ENCODE peak calls at places on chromosome 9, in five cellular contexts. Y, B, K, G and R are unnamed samples. For H3K36me3, the result is how much of the 10 kb centered on the place peaks cover.

GRCh38 chr9:125601986-125602385 is 105.0 kb downstream of the MAPKAP1 start:
- DNase-seq in K (no peak), B (no peak), Y (no peak), G (no peak), R (no peak)

GRCh38 chr9:116101516-116101915 is 52.1 kb upstream of the PAPPA start:
- DNase-seq in G (no peak), Y (peak), K (no peak), B (no peak), R (no peak)

GRCh38 chr9:76153902-76154629 is 240.2 kb downstream of the RFK start:
- DNase-seq in B (no peak), K (no peak), Y (no peak), G (no peak), R (no peak)

GRCh38 chr9:8666060-8666459 is 866.5 kb upstream of the DMAC1 start:
- DNase-seq in K (no peak), B (no peak), G (no peak), Y (no peak), R (no peak)

GRCh38 chr9:36987891-36988290 is 46.2 kb downstream of the PAX5 start:
- DNase-seq in Y (peak), B (no peak), K (no peak), G (no peak), R (peak)

GRCh38 chr9:116789097-116789496 is 102.0 kb downstream of the TRIM32 start:
- DNase-seq in B (no peak), K (no peak), G (no peak), Y (no peak), R (no peak)

GRCh38 chr9:16150501-16150900 is 597.7 kb downstream of the CCDC171 start:
- DNase-seq in G (no peak), B (no peak), K (no peak), Y (no peak), R (no peak)

GRCh38 chr9:102986425-102986824 is 8.7 kb upstream of the CYLC2 start:
- DNase-seq in G (no peak), Y (no peak), B (no peak), K (no peak), R (no peak)

GRCh38 chr9:108486791-108487190 is 369.0 kb downstream of the ACTL7B start:
- DNase-seq in G (no peak), K (no peak), B (no peak), Y (no peak), R (no peak)

GRCh38 chr9:107237873-107238272 is 45.2 kb upstream of the RAD23B start:
- DNase-seq in G (no peak), B (no peak), Y (no peak), K (no peak), R (no peak)

GRCh38 chr9:99889120-99889519 is 17.3 kb upstream of the STX17 start:
- DNase-seq in G (no peak), B (no peak), Y (no peak), K (no peak), R (no peak)

GRCh38 chr9:113695901-113696300 is 180.2 kb upstream of the ZNF618 start:
- DNase-seq in G (no peak), Y (no peak), B (no peak), K (no peak), R (no peak)

GRCh38 chr9:107749787-107750444 is 260.3 kb upstream of the KLF4 start:
- DNase-seq in Y (peak), G (peak), K (no peak), B (peak), R (peak)

GRCh38 chr9:132531187-132531586 is 51.2 kb upstream of the BARHL1 start:
- DNase-seq in B (no peak), G (no peak), K (no peak), Y (no peak), R (no peak)

GRCh38 chr9:18786936-18787658 is 245.9 kb downstream of the SAXO1 start:
- DNase-seq in K (no peak), B (no peak), G (no peak), Y (peak), R (peak)

GRCh38 chr9:83384214-83384613 is 154.0 kb downstream of the FRMD3 start:
- DNase-seq in Y (no peak), G (no peak), K (no peak), B (no peak), R (no peak)

GRCh38 chr9:104927216-104927911 is 591 bp downstream of the ABCA1 start:
- DNase-seq in K (peak), G (no peak), Y (peak), B (peak), R (peak)

GRCh38 chr9:129597355-129598088 is 23.4 kb downstream of the C9orf50 start:
- DNase-seq in Y (peak), K (peak), B (peak), G (no peak), R (peak)

GRCh38 chr9:126443144-126443543 is 116.5 kb downstream of the MVB12B start:
- DNase-seq in K (no peak), G (no peak), Y (no peak), B (no peak), R (no peak)

GRCh38 chr9:5561828-5562488 is 51.6 kb downstream of the PDCD1LG2 start:
- DNase-seq in K (no peak), B (no peak), Y (no peak), G (no peak), R (no peak)

GRCh38 chr9:107685901-107686300 is 196.3 kb upstream of the KLF4 start:
- DNase-seq in Y (no peak), G (no peak), K (no peak), B (no peak), R (no peak)

GRCh38 chr9:127776195-127776918 is 2.1 kb downstream of the SH2D3C start:
- DNase-seq in G (no peak), K (no peak), Y (no peak), B (no peak), R (no peak)

GRCh38 chr9:95813923-95814322 is 61.6 kb upstream of the ERCC6L2 start:
- DNase-seq in K (no peak), Y (no peak), G (no peak), B (no peak), R (no peak)

GRCh38 chr9:124045076-124045829 is 33.7 kb downstream of the LHX2 start:
- DNase-seq in B (peak), Y (peak), G (no peak), K (no peak), R (peak)

GRCh38 chr9:135065151-135065550 is 22.3 kb upstream of the OLFM1 start:
- DNase-seq in G (no peak), Y (no peak), B (no peak), K (no peak), R (no peak)

GRCh38 chr9:128033609-128034008 is 33.5 kb downstream of the NAIF1 start:
- DNase-seq in G (no peak), K (no peak), B (no peak), Y (no peak), R (no peak)

GRCh38 chr9:120655005-120655622 is 59.2 kb downstream of the MEGF9 start:
- DNase-seq in Y (peak), K (no peak), G (no peak), B (no peak), R (peak)

GRCh38 chr9:114387678-114388431 is at the start of gene AKNA:
- DNase-seq in B (peak), G (peak), Y (peak), K (peak), R (peak)

GRCh38 chr9:127744407-127745110 is 9.5 kb upstream of the TOR2A start:
- DNase-seq in G (no peak), B (no peak), Y (no peak), K (no peak), R (no peak)

GRCh38 chr9:87187656-87188055 is 240.3 kb upstream of the GAS1 start:
- DNase-seq in Y (no peak), K (no peak), G (no peak), B (no peak), R (no peak)
- H3K36me3 ChIP-seq in Y (under half), K (under half), G (under half), B (under half), R (under half)

GRCh38 chr9:121769939-121770338 is 118.5 kb downstream of the DAB2IP start:
- DNase-seq in Y (no peak), K (no peak), B (peak), G (no peak), R (no peak)
- H3K36me3 ChIP-seq in Y (half or more), K (half or more), B (under half), G (half or more), R (under half)

DNA sequence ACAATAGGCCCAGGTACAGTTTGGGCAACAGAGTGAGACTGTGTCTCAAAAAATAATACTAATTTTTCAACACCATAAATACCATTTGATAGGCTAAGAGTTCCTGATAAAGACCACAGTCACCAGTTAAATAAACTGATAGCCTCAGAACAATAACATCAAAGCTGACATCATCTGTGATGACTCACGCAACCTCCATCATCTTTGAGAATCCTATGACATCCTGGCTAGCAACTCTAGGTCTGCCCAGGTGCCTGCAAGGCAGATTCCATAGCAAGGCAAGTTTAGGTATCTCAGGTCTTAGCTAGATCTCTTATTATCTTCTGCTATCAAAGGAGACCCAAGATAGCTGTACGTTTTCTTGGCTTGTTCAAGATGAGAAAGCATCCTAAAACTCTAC is 30.5 kb upstream of the UBAP2 start:
- DNase-seq in K (no peak), B (no peak), Y (peak), G (no peak), R (no peak)
- H3K36me3 ChIP-seq in K (under half), B (under half), Y (under half), G (under half), R (under half)

DNA sequence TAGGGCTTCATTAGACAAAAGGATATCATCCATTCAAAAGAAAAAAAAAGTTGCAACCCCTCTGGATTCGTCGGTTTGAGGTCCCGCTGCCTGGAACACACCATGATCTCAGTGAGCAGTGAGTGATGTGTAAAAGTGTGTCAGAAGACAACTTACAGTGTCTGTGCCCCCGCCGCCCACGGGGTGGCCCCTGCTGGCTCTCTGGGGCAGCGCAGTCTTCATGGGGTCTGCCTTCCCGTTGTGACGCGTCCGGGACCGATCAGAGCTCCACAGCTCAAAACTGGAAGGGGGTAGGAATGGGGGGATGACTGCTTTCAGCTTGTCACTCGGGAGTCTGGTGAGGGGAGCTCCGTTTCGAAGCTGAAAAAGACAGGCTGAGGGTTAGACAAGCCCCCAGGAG is 22.6 kb downstream of the ANKS6 start:
- DNase-seq in B (no peak), G (no peak), Y (no peak), K (no peak), R (no peak)
- H3K36me3 ChIP-seq in B (under half), G (under half), Y (under half), K (under half), R (half or more)

DNA sequence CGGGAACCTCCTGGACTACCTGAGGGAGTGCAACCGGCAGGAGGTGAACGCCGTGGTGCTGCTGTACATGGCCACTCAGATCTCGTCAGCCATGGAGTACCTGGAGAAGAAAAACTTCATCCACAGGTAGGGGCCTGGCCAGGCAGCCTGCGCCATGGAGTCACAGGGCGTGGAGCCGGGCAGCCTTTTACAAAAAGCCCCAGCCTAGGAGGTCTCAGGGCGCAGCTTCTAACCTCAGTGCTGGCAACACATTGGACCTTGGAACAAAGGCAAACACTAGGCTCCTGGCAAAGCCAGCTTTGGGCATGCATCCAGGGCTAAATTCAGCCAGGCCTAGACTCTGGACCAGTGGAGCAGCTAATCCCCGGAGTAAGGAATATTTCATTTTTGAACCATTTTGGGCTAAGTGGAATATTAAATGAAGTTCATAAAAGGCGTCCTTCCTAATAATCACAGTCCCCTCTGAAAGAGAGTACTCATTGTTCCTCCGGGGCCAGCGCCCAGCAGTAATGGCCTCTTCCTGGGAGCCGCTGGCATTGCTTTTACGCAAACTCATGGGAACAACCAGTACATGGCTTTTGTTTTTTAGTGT is 23.6 kb downstream of the QRFP start:
- DNase-seq in B (no peak), G (no peak), Y (no peak), K (no peak), R (no peak)
- H3K36me3 ChIP-seq in B (under half), G (under half), Y (half or more), K (under half), R (half or more)

GRCh38 chr9:134025606-134026541 is 593 bp downstream of the BRD3OS start:
- DNase-seq in G (peak), B (peak), Y (peak), K (peak), R (peak)

GRCh38 chr9:134028076-134028475 is 2.8 kb downstream of the BRD3OS start:
- DNase-seq in Y (no peak), K (no peak), B (no peak), G (no peak), R (no peak)

GRCh38 chr9:134027561-134027960 is 2.3 kb downstream of the BRD3OS start:
- DNase-seq in Y (no peak), G (no peak), K (no peak), B (no peak), R (no peak)

GRCh38 chr9:134026561-134026960 is 1.3 kb downstream of the BRD3OS start:
- DNase-seq in Y (no peak), K (no peak), B (peak), G (no peak), R (no peak)

GRCh38 chr9:134026981-134027380 is 1.7 kb downstream of the BRD3OS start:
- DNase-seq in Y (no peak), B (no peak), K (no peak), G (no peak), R (no peak)
- H3K36me3 ChIP-seq in Y (under half), B (under half), K (under half), G (under half), R (under half)

GRCh38 chr9:110911659-110912473 is 126.4 kb downstream of the LPAR1 start:
- DNase-seq in G (no peak), B (no peak), Y (peak), K (no peak), R (peak)
- H3K36me3 ChIP-seq in G (under half), B (under half), Y (under half), K (under half), R (under half)

GRCh38 chr9:137797206-137798120 is 80.1 kb upstream of the CACNA1B start:
- DNase-seq in Y (no peak), B (no peak), G (no peak), K (no peak), R (no peak)

GRCh38 chr9:137789295-137789895 is 88.2 kb upstream of the CACNA1B start:
- DNase-seq in Y (no peak), B (no peak), G (no peak), K (no peak), R (no peak)

GRCh38 chr9:137791947-137792346 is 85.6 kb upstream of the CACNA1B start:
- DNase-seq in K (no peak), B (no peak), Y (no peak), G (no peak), R (no peak)

GRCh38 chr9:137795156-137795666 is 82.4 kb upstream of the CACNA1B start:
- DNase-seq in B (no peak), K (no peak), G (no peak), Y (no peak), R (no peak)

GRCh38 chr9:137793196-137793841 is 84.3 kb upstream of the CACNA1B start:
- DNase-seq in G (no peak), Y (no peak), B (no peak), K (no peak), R (no peak)
- H3K36me3 ChIP-seq in G (under half), Y (under half), B (under half), K (under half), R (half or more)

GRCh38 chr9:98222885-98223640 is 30.6 kb upstream of the CORO2A start:
- DNase-seq in Y (peak), B (no peak), K (no peak), G (no peak), R (peak)
- H3K36me3 ChIP-seq in Y (under half), B (under half), K (under half), G (under half), R (under half)